ENCODE peak calls at places on chromosomes 3 and 15, in eight cellular contexts. J, N, Q, P, G, B, F and H are unnamed samples.

GRCh38 chr15:31554261-31554660 is 227.6 kb downstream of the KLF13 start:
- DNase-seq in J (peak), N (peak), Q (no peak), P (no peak), G (no peak), B (no peak), F (no peak), H (peak)

GRCh38 chr3:69160525-69160924 is 38.1 kb upstream of the LMOD3 start:
- DNase-seq in J (no peak), N (no peak), Q (no peak), P (no peak), G (no peak), B (no peak), F (no peak), H (no peak)

GRCh38 chr3:42013652-42014442 is 51.9 kb upstream of the ULK4 start:
- DNase-seq in J (peak), N (peak), Q (peak), P (peak), G (peak), B (peak), F (no peak), H (no peak)

GRCh38 chr3:42159147-42159546 is 68.0 kb downstream of the TRAK1 start:
- DNase-seq in J (no peak), N (no peak), Q (no peak), P (no peak), G (no peak), B (no peak), F (no peak), H (no peak)

GRCh38 chr3:197472151-197472550 is 83.6 kb downstream of the BDH1 start:
- DNase-seq in J (no peak), N (no peak), Q (no peak), P (no peak), G (no peak), B (peak), F (no peak), H (no peak)

GRCh38 chr3:13261908-13262307 is 158.2 kb downstream of the NUP210 start:
- DNase-seq in J (no peak), N (no peak), Q (no peak), P (no peak), G (no peak), B (peak), F (no peak), H (no peak)

GRCh38 chr3:190131329-190131728 is 10.6 kb upstream of the P3H2 start:
- DNase-seq in J (peak), N (no peak), Q (no peak), P (no peak), G (no peak), B (no peak), F (no peak), H (no peak)

GRCh38 chr3:21484323-21485154 is 266.5 kb downstream of the ZNF385D start:
- DNase-seq in J (peak), N (peak), Q (no peak), P (peak), G (peak), B (peak), F (peak), H (peak)

GRCh38 chr15:68353418-68354145 is 76.0 kb downstream of the FEM1B start:
- DNase-seq in J (no peak), N (no peak), Q (no peak), P (no peak), G (no peak), B (no peak), F (no peak), H (no peak)